ENCODE peak calls at places on chromosomes 5 and 9, in nine cellular contexts. V is neural progenitor cell, R is fibroblast of lung, N is PC-3, P is mesendoderm, M is HepG2, D is MM.1S, J is mammary epithelial cell, E is GM23248. S is an unnamed sample.

GRCh38 chr5:137754961-137755762 is 999 bp upstream of the HNRNPA0 start:
- DNase-seq in P (no peak), M (no peak), J (no peak), N (no peak), D (no peak), E (peak; percentile 67), R (no peak), V (no peak), S (no peak)

GRCh38 chr5:142446131-142446959 is 121.5 kb upstream of the SPRY4 start:
- DNase-seq in D (no peak), V (no peak), P (peak; percentile 76), J (no peak), R (peak; percentile 89), N (no peak), E (peak; percentile 54), M (peak; percentile 83), S (no peak)

GRCh38 chr5:74685979-74686631 is 1.1 kb downstream of the HEXB start:
- DNase-seq in V (no peak), R (peak; percentile 69), D (peak; percentile 21), P (peak; percentile 14), N (peak; percentile 6), J (peak; percentile 20), E (peak; percentile 61), M (no peak), S (peak; percentile 26)

GRCh38 chr5:157599565-157599964 is 24.0 kb upstream of the ADAM19 start:
- DNase-seq in E (no peak), N (no peak), R (no peak), V (no peak), M (no peak), D (no peak), J (no peak), P (no peak), S (no peak)

GRCh38 chr5:1545126-1545797 is 21.5 kb upstream of the LPCAT1 start:
- DNase-seq in N (no peak), M (no peak), P (no peak), J (no peak), R (no peak), V (no peak), E (no peak), D (no peak), S (no peak)

GRCh38 chr9:135904121-135904520 is 3.2 kb downstream of the CAMSAP1 start:
- DNase-seq in V (no peak), P (no peak), E (no peak), M (no peak), N (no peak), R (no peak), J (no peak), D (no peak), S (no peak)

GRCh38 chr9:92965759-92966517 is 18.6 kb downstream of the FGD3 start:
- DNase-seq in V (no peak), P (no peak), J (no peak), E (no peak), R (no peak), N (no peak), M (no peak), D (no peak), S (no peak)

GRCh38 chr5:135145985-135146384 is 112.0 kb upstream of the PITX1 start:
- DNase-seq in J (no peak), N (no peak), R (no peak), M (peak; percentile 35), V (no peak), D (no peak), P (no peak), E (no peak), S (no peak)

DNA sequence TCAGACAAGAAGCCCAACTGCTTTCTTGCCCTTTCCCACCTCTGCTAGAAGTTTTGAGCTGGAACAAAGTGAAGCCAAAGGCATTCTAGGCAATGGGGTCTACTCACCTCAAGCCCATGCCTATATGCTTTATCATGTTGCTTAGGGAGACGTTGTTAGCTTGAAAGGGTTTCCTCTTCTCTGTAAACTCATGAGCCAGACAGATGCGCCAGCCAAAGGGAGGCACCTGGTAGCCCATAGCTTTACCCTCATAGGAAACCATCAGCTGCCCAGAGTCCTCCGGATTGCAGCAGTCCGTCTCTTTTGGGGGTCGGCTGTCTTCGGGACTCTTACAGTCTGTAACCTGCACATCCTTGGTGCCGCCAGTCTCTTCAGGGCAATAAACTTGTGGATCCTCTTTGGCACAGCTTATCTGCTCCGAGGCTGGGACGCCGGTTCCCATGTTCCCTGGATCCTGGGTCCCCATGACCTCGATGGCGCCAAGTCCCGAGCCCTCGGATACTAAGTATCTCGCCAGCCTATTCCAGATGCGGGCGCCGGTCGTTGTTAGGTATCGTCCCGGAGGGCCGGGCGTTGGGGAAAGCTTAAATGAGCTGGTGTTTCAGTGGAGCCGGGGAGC is 680 bp downstream of the GBA2 start:
- DNase-seq in E (peak; percentile 49), N (no peak), J (peak; percentile 18), D (no peak), M (no peak), R (no peak), V (no peak), P (no peak), S (no peak)
- H3K79me2 ChIP-seq in E (peaks cover 66% of the 10 kb centered on the region), N (peaks cover 74% of the 10 kb centered on the region), J (peaks cover 77% of the 10 kb centered on the region), D (peaks cover 69% of the 10 kb centered on the region), M (peaks cover 51% of the 10 kb centered on the region), R (peaks cover 41% of the 10 kb centered on the region), V (peaks cover 64% of the 10 kb centered on the region), P (peaks cover 31% of the 10 kb centered on the region), S (peaks cover 51% of the 10 kb centered on the region)

DNA sequence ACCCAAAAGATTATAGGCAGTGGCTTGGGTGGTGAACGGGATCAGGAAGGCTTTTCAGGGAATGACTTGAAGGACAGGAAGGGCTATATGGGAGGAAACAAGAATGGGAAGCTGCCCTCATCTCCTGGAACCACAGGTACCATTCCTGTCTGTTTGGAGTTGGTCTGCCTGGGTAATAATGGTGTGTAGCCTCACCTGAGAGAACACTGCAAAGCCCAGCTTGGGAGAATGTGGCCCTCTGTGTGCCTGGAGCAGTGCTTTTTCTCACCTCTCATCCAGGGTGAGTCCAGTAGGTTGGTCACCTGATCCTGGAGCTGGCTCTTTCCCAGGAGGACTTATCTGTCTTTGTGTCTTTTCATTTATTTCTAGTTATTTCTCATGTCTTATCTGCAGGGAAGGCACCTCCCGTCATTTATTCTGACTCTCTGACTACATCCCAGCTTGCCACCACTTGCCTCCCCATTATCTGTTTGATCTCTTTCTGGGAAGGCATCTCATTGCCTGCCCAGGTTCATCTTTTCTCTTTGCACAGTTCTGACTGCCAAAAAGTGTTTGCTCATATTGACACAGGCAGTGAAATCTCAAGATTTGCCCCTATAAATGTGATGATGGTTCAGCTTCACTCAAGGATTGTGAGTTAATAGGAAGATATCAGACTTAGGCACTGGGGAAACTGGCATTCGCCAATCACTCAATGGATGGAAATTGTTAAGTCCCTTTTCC is 22.5 kb upstream of the OR2S2 start:
- DNase-seq in D (no peak), N (no peak), P (no peak), M (no peak), R (no peak), V (no peak), E (no peak), J (peak; percentile 39), S (no peak)
- H3K79me2 ChIP-seq in D (no peaks in the 10 kb centered on the region), N (no peaks in the 10 kb centered on the region), P (no peaks in the 10 kb centered on the region), M (no peaks in the 10 kb centered on the region), R (no peaks in the 10 kb centered on the region), V (no peaks in the 10 kb centered on the region), E (no peaks in the 10 kb centered on the region), J (no peaks in the 10 kb centered on the region), S (no peaks in the 10 kb centered on the region)

GRCh38 chr5:43007911-43008368 is 32.2 kb downstream of the ANXA2R start:
- DNase-seq in J (peak; percentile 49), R (peak; percentile 85), V (peak; percentile 85), P (peak; percentile 93), E (peak; percentile 91), D (peak; percentile 89), M (peak; percentile 50), N (peak; percentile 81), S (no peak)

GRCh38 chr5:43006411-43007202 is 33.5 kb downstream of the ANXA2R start:
- DNase-seq in M (no peak), V (no peak), N (no peak), R (no peak), D (no peak), E (peak; percentile 22), J (no peak), P (no peak), S (no peak)

GRCh38 chr5:43007246-43007910 is 32.7 kb downstream of the ANXA2R start:
- DNase-seq in M (peak; percentile 75), V (peak; percentile 90), D (peak; percentile 71), E (peak; percentile 92), J (peak; percentile 72), P (peak; percentile 94), N (peak; percentile 89), R (peak; percentile 97), S (no peak)

GRCh38 chr5:43010956-43011355 is 29.2 kb downstream of the ANXA2R start:
- DNase-seq in V (no peak), D (no peak), N (no peak), P (no peak), R (peak; percentile 37), M (no peak), E (peak; percentile 33), J (no peak), S (no peak)

DNA sequence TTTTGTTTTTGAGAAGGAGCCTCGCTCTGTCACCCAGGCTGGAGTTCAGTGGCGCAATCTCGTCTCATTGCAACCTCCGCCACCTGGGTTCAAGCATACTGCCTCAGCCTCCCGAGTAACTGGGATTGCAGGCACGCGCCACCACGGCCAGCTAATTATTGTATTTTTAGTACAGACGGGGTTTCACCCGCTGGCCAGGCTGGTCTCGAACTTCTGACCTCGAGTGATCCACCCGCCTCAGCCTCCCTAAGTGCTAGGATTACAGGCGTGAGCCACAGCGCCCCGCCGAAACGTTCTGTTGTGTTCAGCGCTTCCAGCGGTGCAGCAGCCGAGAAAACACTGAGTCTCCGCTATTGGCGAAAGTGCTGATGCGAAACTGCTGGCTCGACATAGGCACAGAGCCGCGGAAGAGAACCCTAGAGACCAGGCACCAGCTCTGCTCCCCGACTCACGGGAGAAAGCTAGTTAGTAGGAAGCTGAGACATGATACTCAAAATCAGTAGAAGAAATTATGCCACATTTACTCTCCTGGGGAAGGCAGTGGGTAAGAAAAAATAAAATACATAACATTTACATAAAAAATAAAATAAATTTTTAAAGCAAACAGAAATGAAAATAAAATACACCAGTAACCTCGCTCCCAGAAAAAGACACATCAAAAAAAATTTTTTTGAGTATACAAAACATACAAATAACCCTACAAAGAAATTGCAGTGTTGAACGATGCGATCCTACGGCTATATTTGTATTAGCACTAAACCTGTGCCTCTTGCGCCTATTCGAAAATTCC is 31.6 kb downstream of the ANXA2R start:
- DNase-seq in D (peak; percentile 96), J (peak; percentile 50), R (peak; percentile 96), P (peak; percentile 96), E (peak; percentile 88), N (peak; percentile 98), V (peak; percentile 93), M (peak; percentile 89), S (no peak)
- H3K79me2 ChIP-seq in D (no peaks in the 10 kb centered on the region), J (no peaks in the 10 kb centered on the region), R (no peaks in the 10 kb centered on the region), P (no peaks in the 10 kb centered on the region), E (no peaks in the 10 kb centered on the region), N (no peaks in the 10 kb centered on the region), V (no peaks in the 10 kb centered on the region), M (no peaks in the 10 kb centered on the region), S (no peaks in the 10 kb centered on the region)

GRCh38 chr5:90479611-90480385 is 5.1 kb downstream of the POLR3G start:
- DNase-seq in E (peak; percentile 58), N (peak; percentile 68), V (no peak), J (peak; percentile 8), P (peak; percentile 6), R (no peak), D (no peak), M (no peak), S (no peak)

GRCh38 chr5:90477816-90478215 is 3.2 kb downstream of the POLR3G start:
- DNase-seq in E (no peak), V (no peak), M (no peak), J (no peak), R (no peak), P (no peak), N (no peak), D (no peak), S (no peak)

GRCh38 chr5:90484540-90484939 is 9.9 kb downstream of the POLR3G start:
- DNase-seq in V (no peak), M (no peak), R (no peak), E (no peak), J (no peak), D (no peak), N (no peak), P (peak; percentile 38), S (no peak)

GRCh38 chr5:90480699-90481098 is 6.0 kb downstream of the POLR3G start:
- DNase-seq in D (no peak), R (peak; percentile 42), N (no peak), M (no peak), P (no peak), E (no peak), J (no peak), V (no peak), S (no peak)

GRCh38 chr5:90483206-90483605 is 8.5 kb downstream of the POLR3G start:
- DNase-seq in D (no peak), V (no peak), N (no peak), E (no peak), M (no peak), J (no peak), P (no peak), R (no peak), S (no peak)
- H3K79me2 ChIP-seq in D (no peaks in the 10 kb centered on the region), V (no peaks in the 10 kb centered on the region), N (peaks cover 27% of the 10 kb centered on the region), E (no peaks in the 10 kb centered on the region), M (no peaks in the 10 kb centered on the region), J (no peaks in the 10 kb centered on the region), P (no peaks in the 10 kb centered on the region), R (no peaks in the 10 kb centered on the region), S (no peaks in the 10 kb centered on the region)

S was measured in GM12878.